ENCODE peak calls at places on chromosomes 16 and 17, in eight cellular contexts. V, U, P, Z, R, G, J and E are unnamed samples.

GRCh38 chr17:69547947-69548346 is 133.4 kb downstream of the MAP2K6 start:
- DNase-seq in V (no peak), U (no peak), P (no peak), Z (no peak), R (no peak), G (no peak), J (no peak), E (no peak)

GRCh38 chr17:44878627-44879221 is 20.5 kb downstream of the EFTUD2 start:
- DNase-seq in V (no peak), U (peak), P (no peak), Z (no peak), R (peak), G (no peak), J (no peak), E (no peak)

GRCh38 chr16:3091551-3091950 is 7.5 kb downstream of the ZSCAN10 start:
- DNase-seq in V (no peak), U (no peak), P (no peak), Z (no peak), R (no peak), G (no peak), J (no peak), E (no peak)

GRCh38 chr17:74466111-74466784 is at the start of gene CD300A:
- DNase-seq in V (no peak), U (no peak), P (no peak), Z (peak), R (peak), G (peak), J (peak), E (no peak)

GRCh38 chr16:57479422-57480126 is 6.7 kb downstream of the DOK4 start:
- DNase-seq in V (no peak), U (peak), P (no peak), Z (peak), R (no peak), G (no peak), J (no peak), E (peak)

GRCh38 chr16:84277244-84277823 is 17.3 kb upstream of the WFDC1 start:
- DNase-seq in V (peak), U (peak), P (no peak), Z (peak), R (peak), G (peak), J (peak), E (no peak)

GRCh38 chr16:15592324-15592723 is 50.6 kb downstream of the MARF1 start:
- DNase-seq in V (no peak), U (no peak), P (no peak), Z (no peak), R (no peak), G (no peak), J (no peak), E (no peak)

GRCh38 chr16:2950773-2951172 is 13.3 kb upstream of the KREMEN2 start:
- DNase-seq in V (no peak), U (no peak), P (no peak), Z (no peak), R (no peak), G (no peak), J (no peak), E (no peak)

GRCh38 chr17:18328643-18329204 is 13.6 kb downstream of the SMCR8 start:
- DNase-seq in V (no peak), U (no peak), P (no peak), Z (no peak), R (no peak), G (no peak), J (no peak), E (no peak)

GRCh38 chr17:8837438-8838075 is 29.9 kb downstream of the PIK3R6 start:
- DNase-seq in V (no peak), U (no peak), P (no peak), Z (no peak), R (no peak), G (no peak), J (no peak), E (no peak)

GRCh38 chr17:76056882-76057281 is 15.4 kb downstream of the SRP68 start:
- DNase-seq in V (no peak), U (no peak), P (no peak), Z (no peak), R (no peak), G (no peak), J (no peak), E (no peak)

GRCh38 chr17:77446959-77447634 is 306.3 kb downstream of the SEC14L1 start:
- DNase-seq in V (no peak), U (no peak), P (no peak), Z (peak), R (no peak), G (no peak), J (no peak), E (no peak)

GRCh38 chr16:86494039-86494564 is 16.2 kb upstream of the FOXF1 start:
- DNase-seq in V (no peak), U (no peak), P (no peak), Z (no peak), R (no peak), G (no peak), J (no peak), E (no peak)

GRCh38 chr16:31508706-31509523 is 724 bp upstream of the RUSF1 start:
- DNase-seq in V (no peak), U (peak), P (no peak), Z (no peak), R (no peak), G (no peak), J (no peak), E (no peak)

GRCh38 chr17:48392836-48393235 is 37.2 kb downstream of the SKAP1 start:
- DNase-seq in V (no peak), U (no peak), P (no peak), Z (no peak), R (no peak), G (no peak), J (no peak), E (no peak)

GRCh38 chr16:6104423-6104822 is 1006.8 kb upstream of the EEF2KMT start:
- DNase-seq in V (no peak), U (no peak), P (no peak), Z (no peak), R (no peak), G (no peak), J (no peak), E (no peak)

GRCh38 chr16:86768999-86769398 is 190.7 kb downstream of the FOXL1 start:
- DNase-seq in V (no peak), U (no peak), P (no peak), Z (no peak), R (no peak), G (no peak), J (no peak), E (no peak)

GRCh38 chr17:61247438-61247837 is 152.2 kb upstream of the TBX2 start:
- DNase-seq in V (no peak), U (peak), P (no peak), Z (no peak), R (no peak), G (no peak), J (no peak), E (peak)